ENCODE peak calls at places on chromosomes 16 and 17, in five cellular contexts. H is GM18507; F is CD8-positive, alpha-beta T cell; D is kidney tubule cell; O is pancreas. Z is an unnamed sample.

GRCh38 chr17:29458066-29458465 is 67.9 kb downstream of the TAOK1 start:
- DNase-seq in H (no peak), F (no peak), D (no peak), O (no peak), Z (no peak)

GRCh38 chr17:80605326-80606066 is 60.9 kb downstream of the RPTOR start:
- DNase-seq in H (peak; percentile 44), F (no peak), D (peak; percentile 87), O (peak; percentile 38), Z (peak; percentile 46)

GRCh38 chr16:56993204-56993603 is 3.8 kb downstream of the NLRC5 start:
- DNase-seq in H (no peak), F (no peak), D (no peak), O (no peak), Z (no peak)

GRCh38 chr16:22901563-22901962 is 87.6 kb downstream of the HS3ST2 start:
- DNase-seq in H (no peak), F (no peak), D (no peak), O (no peak), Z (no peak)

GRCh38 chr17:42989726-42990652 is 8.2 kb upstream of the RPL27 start:
- DNase-seq in H (no peak), F (no peak), D (peak; percentile 76), O (no peak), Z (no peak)

GRCh38 chr16:48903054-48903453 is 293.1 kb upstream of the N4BP1 start:
- DNase-seq in H (no peak), F (no peak), D (no peak), O (no peak), Z (no peak)

GRCh38 chr17:65101371-65101770 is 35.8 kb upstream of the RGS9 start:
- DNase-seq in H (no peak), F (no peak), D (no peak), O (no peak), Z (no peak)

GRCh38 chr16:87416826-87417471 is 24.8 kb downstream of the MAP1LC3B start:
- DNase-seq in H (no peak), F (peak; percentile 52), D (peak; percentile 35), O (no peak), Z (no peak)

GRCh38 chr16:85029413-85029794 is 1.8 kb downstream of the KIAA0513 start:
- DNase-seq in H (no peak), F (peak; percentile 74), D (peak; percentile 37), O (no peak), Z (peak; percentile 47)

GRCh38 chr17:80118601-80119270 is 17.4 kb downstream of the GAA start:
- DNase-seq in H (no peak), F (no peak), D (no peak), O (no peak), Z (no peak)

GRCh38 chr17:59827721-59828477 is 64.8 kb downstream of the TUBD1 start:
- DNase-seq in H (no peak), F (no peak), D (peak; percentile 87), O (no peak), Z (no peak)

GRCh38 chr16:89996178-89996489 is 23.1 kb downstream of the DBNDD1 start:
- DNase-seq in H (no peak), F (no peak), D (no peak), O (no peak), Z (no peak)

GRCh38 chr17:42818379-42818778 is 5.7 kb downstream of the BECN1 start:
- DNase-seq in H (no peak), F (no peak), D (no peak), O (no peak), Z (no peak)

GRCh38 chr17:43976956-43977837 is 23.5 kb upstream of the PYY start:
- DNase-seq in H (no peak), F (no peak), D (no peak), O (no peak), Z (no peak)